ENCODE peak calls at places on chromosomes 13 and 19, in four cellular contexts. One of them, this sample, is unnamed.

GRCh38 chr13:100890645-100891044 is 216.1 kb upstream of the TMTC4 start:
- DNase-seq in bronchial epithelial cell: no peak
- DNase-seq in left lung: no peak
- DNase-seq in esophagus squamous epithelium: no peak
- DNase-seq in this sample: no peak

GRCh38 chr13:26710166-26710565 is 50.4 kb downstream of the GPR12 start:
- DNase-seq in bronchial epithelial cell: no peak
- DNase-seq in left lung: no peak
- DNase-seq in esophagus squamous epithelium: no peak
- DNase-seq in this sample: no peak

GRCh38 chr13:60158321-60158801 is 5.4 kb downstream of the DIAPH3 start:
- DNase-seq in left lung: no peak
- DNase-seq in bronchial epithelial cell: no peak
- DNase-seq in esophagus squamous epithelium: no peak
- DNase-seq in this sample: peak; percentile 41

GRCh38 chr13:19181021-19181620 is 503 bp downstream of the TUBA3C start:
- DNase-seq in bronchial epithelial cell: no peak
- DNase-seq in esophagus squamous epithelium: no peak
- DNase-seq in left lung: no peak
- DNase-seq in this sample: no peak

GRCh38 chr19:3851254-3852176 is 17.3 kb downstream of the ZFR2 start:
- DNase-seq in bronchial epithelial cell: no peak
- DNase-seq in left lung: no peak
- DNase-seq in esophagus squamous epithelium: no peak
- DNase-seq in this sample: no peak

GRCh38 chr19:36266375-36266961 is 51.6 kb downstream of the ZNF146 start:
- DNase-seq in bronchial epithelial cell: no peak
- DNase-seq in esophagus squamous epithelium: no peak
- DNase-seq in left lung: peak; percentile 75
- DNase-seq in this sample: no peak

GRCh38 chr19:40756502-40757110 is 5.6 kb downstream of the SNRPA start:
- DNase-seq in left lung: no peak
- DNase-seq in bronchial epithelial cell: peak; percentile 68
- DNase-seq in esophagus squamous epithelium: no peak
- DNase-seq in this sample: no peak

GRCh38 chr19:55113570-55114039 is 3.8 kb downstream of the PPP1R12C start:
- DNase-seq in left lung: no peak
- DNase-seq in esophagus squamous epithelium: no peak
- DNase-seq in bronchial epithelial cell: no peak
- DNase-seq in this sample: peak; percentile 72

GRCh38 chr19:408441-409005 is 424 bp downstream of the C2CD4C start:
- DNase-seq in left lung: peak; percentile 74
- DNase-seq in esophagus squamous epithelium: no peak
- DNase-seq in bronchial epithelial cell: no peak
- DNase-seq in this sample: peak; percentile 66

GRCh38 chr19:49347835-49348234 is 12.6 kb downstream of the CD37 start:
- DNase-seq in esophagus squamous epithelium: no peak
- DNase-seq in left lung: no peak
- DNase-seq in bronchial epithelial cell: peak; percentile 73
- DNase-seq in this sample: peak; percentile 59

GRCh38 chr13:112481458-112481857 is 105.3 kb downstream of the SPACA7 start:
- DNase-seq in bronchial epithelial cell: no peak
- DNase-seq in left lung: no peak
- DNase-seq in esophagus squamous epithelium: no peak
- DNase-seq in this sample: no peak

GRCh38 chr13:20118268-20119140 is 42.3 kb downstream of the GJA3 start:
- DNase-seq in bronchial epithelial cell: no peak
- DNase-seq in esophagus squamous epithelium: no peak
- DNase-seq in left lung: peak; percentile 86
- DNase-seq in this sample: peak; percentile 80

GRCh38 chr19:29372461-29372860 is 153.3 kb upstream of the VSTM2B start:
- DNase-seq in esophagus squamous epithelium: no peak
- DNase-seq in bronchial epithelial cell: no peak
- DNase-seq in left lung: no peak
- DNase-seq in this sample: no peak

GRCh38 chr19:10431254-10431942 is 11.1 kb downstream of the PDE4A start:
- DNase-seq in left lung: no peak
- DNase-seq in bronchial epithelial cell: no peak
- DNase-seq in esophagus squamous epithelium: no peak
- DNase-seq in this sample: no peak

GRCh38 chr19:11581740-11582139 is 4.3 kb upstream of the ACP5 start:
- DNase-seq in left lung: no peak
- DNase-seq in esophagus squamous epithelium: no peak
- DNase-seq in bronchial epithelial cell: no peak
- DNase-seq in this sample: no peak

GRCh38 chr13:46831588-46832194 is 34.7 kb upstream of the ESD start:
- DNase-seq in esophagus squamous epithelium: no peak
- DNase-seq in left lung: no peak
- DNase-seq in bronchial epithelial cell: peak; percentile 59
- DNase-seq in this sample: peak; percentile 23

GRCh38 chr19:38877781-38878574 is at the start of gene RINL:
- DNase-seq in left lung: peak; percentile 83
- DNase-seq in esophagus squamous epithelium: no peak
- DNase-seq in bronchial epithelial cell: peak; percentile 21
- DNase-seq in this sample: peak; percentile 55

GRCh38 chr13:113747291-113747833 is 11.7 kb upstream of the TMEM255B start:
- DNase-seq in esophagus squamous epithelium: no peak
- DNase-seq in left lung: peak; percentile 75
- DNase-seq in bronchial epithelial cell: no peak
- DNase-seq in this sample: no peak

GRCh38 chr13:22993148-22993547 is 187.6 kb upstream of the SGCG start:
- DNase-seq in esophagus squamous epithelium: no peak
- DNase-seq in bronchial epithelial cell: no peak
- DNase-seq in left lung: no peak
- DNase-seq in this sample: no peak

DNA sequence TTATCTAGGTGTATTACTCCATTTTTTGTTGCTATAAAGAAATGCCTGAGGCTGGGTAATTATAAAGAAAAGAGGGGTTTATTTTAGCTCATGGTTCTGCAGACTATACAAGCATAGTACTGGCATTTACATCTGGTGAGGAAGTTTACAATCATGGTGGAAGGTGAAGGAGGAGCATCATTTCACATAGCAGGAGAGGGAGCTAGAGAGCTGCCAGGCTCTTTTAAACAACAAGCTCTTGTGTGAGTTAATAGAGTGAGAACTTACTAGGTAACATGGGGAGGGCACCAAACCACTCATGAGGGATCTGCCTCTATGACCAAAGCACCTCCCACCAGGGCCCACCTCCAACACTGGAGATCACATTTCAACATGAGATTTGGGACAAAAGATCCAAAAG is 221.7 kb upstream of the GPC6 start:
- DNase-seq in left lung: no peak
- DNase-seq in esophagus squamous epithelium: no peak
- DNase-seq in bronchial epithelial cell: peak; percentile 20
- DNase-seq in this sample: peak; percentile 58
- TF ChIP-seq CTCF in left lung: no peak
- TF ChIP-seq CTCF in esophagus squamous epithelium: no peak
- TF ChIP-seq CTCF in bronchial epithelial cell: peak; percentile 35
- TF ChIP-seq CTCF in this sample: peak; percentile 79

GRCh38 chr19:52172347-52172746 is 926 bp upstream of the ZNF836 start:
- DNase-seq in esophagus squamous epithelium: no peak
- DNase-seq in left lung: no peak
- DNase-seq in bronchial epithelial cell: no peak
- DNase-seq in this sample: no peak
- H3K4me3 ChIP-seq in esophagus squamous epithelium: no peak overlapping the region
- H3K4me3 ChIP-seq in left lung: no peak overlapping the region
- H3K4me3 ChIP-seq in bronchial epithelial cell: no peak overlapping the region
- H3K4me3 ChIP-seq in this sample: peak overlapping the region; percentile 88

GRCh38 chr19:42292963-42293362 is 9.0 kb upstream of the PRR19 start:
- DNase-seq in left lung: no peak
- DNase-seq in bronchial epithelial cell: no peak
- DNase-seq in esophagus squamous epithelium: no peak
- DNase-seq in this sample: no peak

GRCh38 chr19:42292042-42292960 is 9.6 kb upstream of the PRR19 start:
- DNase-seq in left lung: no peak
- DNase-seq in bronchial epithelial cell: no peak
- DNase-seq in esophagus squamous epithelium: no peak
- DNase-seq in this sample: no peak

GRCh38 chr19:42293966-42294365 is 8.0 kb upstream of the PRR19 start:
- DNase-seq in bronchial epithelial cell: no peak
- DNase-seq in left lung: no peak
- DNase-seq in esophagus squamous epithelium: no peak
- DNase-seq in this sample: no peak

GRCh38 chr19:42294471-42295137 is 7.3 kb upstream of the PRR19 start:
- DNase-seq in bronchial epithelial cell: no peak
- DNase-seq in left lung: peak; percentile 77
- DNase-seq in esophagus squamous epithelium: no peak
- DNase-seq in this sample: no peak

DNA sequence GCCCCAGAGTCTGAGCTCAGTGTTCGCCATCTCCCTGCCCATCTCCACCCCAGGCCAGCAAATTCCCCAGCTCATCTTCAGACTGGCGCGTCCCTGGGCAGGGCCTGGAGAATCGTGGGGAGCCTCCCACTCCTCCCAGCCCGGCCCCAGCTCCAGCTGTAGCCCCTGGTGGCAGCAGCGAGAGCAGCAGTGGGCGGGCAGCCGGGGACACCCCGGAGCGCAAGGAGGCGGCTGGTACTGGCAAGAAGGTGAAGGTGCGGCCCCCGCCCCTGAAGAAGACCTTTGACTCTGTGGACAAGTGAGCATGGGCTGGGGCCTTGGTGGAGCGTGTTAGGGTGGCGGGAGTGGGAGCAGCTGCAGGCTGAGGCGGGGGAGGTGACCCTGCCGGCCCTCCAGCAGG is 8.4 kb upstream of the PRR19 start:
- DNase-seq in esophagus squamous epithelium: no peak
- DNase-seq in bronchial epithelial cell: no peak
- DNase-seq in left lung: no peak
- DNase-seq in this sample: no peak
- TF ChIP-seq CTCF in esophagus squamous epithelium: no peak
- TF ChIP-seq CTCF in bronchial epithelial cell: no peak
- TF ChIP-seq CTCF in left lung: no peak
- TF ChIP-seq CTCF in this sample: peak; percentile 9

DNA sequence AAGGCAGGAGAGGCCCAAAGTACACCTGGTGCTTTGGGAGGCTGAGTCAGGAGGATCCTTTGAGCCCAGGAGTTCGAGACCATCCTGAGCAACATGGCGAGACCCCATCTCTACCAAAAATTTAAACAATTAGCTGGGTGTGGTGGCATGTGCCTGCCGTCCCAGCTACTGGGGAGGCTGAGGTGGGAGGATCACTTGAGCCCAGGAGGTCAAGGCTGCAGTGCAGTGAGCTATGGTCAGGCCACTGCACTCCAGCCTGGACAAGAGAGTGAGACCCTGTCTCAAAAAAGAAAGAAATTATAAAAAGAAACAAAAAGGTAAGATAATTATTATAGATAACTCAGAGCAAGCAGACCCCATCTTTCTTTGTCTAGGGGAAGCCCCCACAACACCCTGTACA is 1.9 kb downstream of the HOMER3 start:
- DNase-seq in left lung: no peak
- DNase-seq in esophagus squamous epithelium: no peak
- DNase-seq in bronchial epithelial cell: no peak
- DNase-seq in this sample: no peak
- H3K4me3 ChIP-seq in left lung: no peak overlapping the region
- H3K4me3 ChIP-seq in esophagus squamous epithelium: no peak overlapping the region
- H3K4me3 ChIP-seq in bronchial epithelial cell: peak overlapping the region; percentile 93
- H3K4me3 ChIP-seq in this sample: no peak overlapping the region

GRCh38 chr13:96792736-96793444 is 201.4 kb downstream of the OXGR1 start:
- DNase-seq in esophagus squamous epithelium: no peak
- DNase-seq in left lung: no peak
- DNase-seq in bronchial epithelial cell: no peak
- DNase-seq in this sample: no peak

GRCh38 chr13:96792188-96792587 is 202.1 kb downstream of the OXGR1 start:
- DNase-seq in left lung: no peak
- DNase-seq in bronchial epithelial cell: no peak
- DNase-seq in esophagus squamous epithelium: no peak
- DNase-seq in this sample: no peak

DNA sequence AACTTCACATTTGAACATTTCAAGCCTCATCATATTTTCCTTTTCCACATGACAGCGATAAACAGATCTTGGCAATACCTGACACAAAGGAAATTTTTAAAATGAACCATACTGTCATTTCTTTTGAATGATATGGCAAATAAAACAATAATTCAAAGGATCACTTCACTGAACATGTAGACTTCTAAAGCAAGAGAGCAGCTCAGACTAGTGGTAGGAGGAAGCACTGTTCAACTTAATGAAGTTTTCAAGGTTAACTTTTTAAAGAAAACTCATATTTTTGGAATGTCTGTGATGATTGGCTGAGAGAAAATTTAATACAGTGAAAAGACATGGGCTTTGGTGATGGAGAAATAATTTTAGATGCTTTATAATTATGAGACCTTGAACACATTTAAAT is 198.0 kb downstream of the OXGR1 start:
- DNase-seq in left lung: no peak
- DNase-seq in bronchial epithelial cell: peak; percentile 5
- DNase-seq in esophagus squamous epithelium: no peak
- DNase-seq in this sample: no peak
- TF ChIP-seq CTCF in left lung: no peak
- TF ChIP-seq CTCF in bronchial epithelial cell: peak; percentile 13
- TF ChIP-seq CTCF in esophagus squamous epithelium: no peak
- TF ChIP-seq CTCF in this sample: no peak

GRCh38 chr13:110336681-110337080 is 29.6 kb downstream of the COL4A2 start:
- DNase-seq in esophagus squamous epithelium: no peak
- DNase-seq in bronchial epithelial cell: no peak
- DNase-seq in left lung: no peak
- DNase-seq in this sample: no peak
- H3K4me3 ChIP-seq in esophagus squamous epithelium: no peak overlapping the region
- H3K4me3 ChIP-seq in bronchial epithelial cell: no peak overlapping the region
- H3K4me3 ChIP-seq in left lung: no peak overlapping the region
- H3K4me3 ChIP-seq in this sample: no peak overlapping the region

GRCh38 chr19:58466760-58467589 is at the start of gene ZNF324:
- DNase-seq in bronchial epithelial cell: peak; percentile 89
- DNase-seq in esophagus squamous epithelium: peak; percentile 91
- DNase-seq in left lung: peak; percentile 99
- DNase-seq in this sample: peak; percentile 97
- TF ChIP-seq CTCF in bronchial epithelial cell: no peak
- TF ChIP-seq CTCF in esophagus squamous epithelium: peak; percentile 5
- TF ChIP-seq CTCF in left lung: no peak
- TF ChIP-seq CTCF in this sample: no peak

GRCh38 chr19:6776999-6777398 is 4.5 kb downstream of the VAV1 start:
- DNase-seq in bronchial epithelial cell: no peak
- DNase-seq in left lung: no peak
- DNase-seq in esophagus squamous epithelium: no peak
- DNase-seq in this sample: no peak

GRCh38 chr19:6778386-6778785 is 5.9 kb downstream of the VAV1 start:
- DNase-seq in bronchial epithelial cell: no peak
- DNase-seq in esophagus squamous epithelium: no peak
- DNase-seq in left lung: no peak
- DNase-seq in this sample: no peak

GRCh38 chr19:6779204-6779603 is 6.7 kb downstream of the VAV1 start:
- DNase-seq in esophagus squamous epithelium: no peak
- DNase-seq in left lung: no peak
- DNase-seq in bronchial epithelial cell: no peak
- DNase-seq in this sample: no peak

GRCh38 chr19:6774821-6775707 is 2.6 kb downstream of the VAV1 start:
- DNase-seq in left lung: peak; percentile 43
- DNase-seq in esophagus squamous epithelium: no peak
- DNase-seq in bronchial epithelial cell: no peak
- DNase-seq in this sample: peak; percentile 25

GRCh38 chr19:6777434-6777833 is 4.9 kb downstream of the VAV1 start:
- DNase-seq in left lung: no peak
- DNase-seq in esophagus squamous epithelium: no peak
- DNase-seq in bronchial epithelial cell: no peak
- DNase-seq in this sample: no peak
- H3K4me3 ChIP-seq in left lung: no peak overlapping the region
- H3K4me3 ChIP-seq in esophagus squamous epithelium: no peak overlapping the region
- H3K4me3 ChIP-seq in bronchial epithelial cell: no peak overlapping the region
- H3K4me3 ChIP-seq in this sample: no peak overlapping the region

GRCh38 chr19:51926784-51927741 is at the start of gene ZNF613:
- DNase-seq in esophagus squamous epithelium: peak; percentile 45
- DNase-seq in bronchial epithelial cell: peak; percentile 86
- DNase-seq in left lung: peak; percentile 92
- DNase-seq in this sample: peak; percentile 92
- TF ChIP-seq CTCF in esophagus squamous epithelium: no peak
- TF ChIP-seq CTCF in bronchial epithelial cell: peak; percentile 46
- TF ChIP-seq CTCF in left lung: no peak
- TF ChIP-seq CTCF in this sample: peak; percentile 4

This sample was measured in WERI-Rb-1.